ENCODE peak calls at places on chromosomes 13 and 19, in six cellular contexts. One of them, this sample, is unnamed.

GRCh38 chr13:45850020-45850613 is 1.4 kb downstream of the SIAH3 start:
- DNase-seq in IMR-90: no peak
- DNase-seq in stomach: no peak
- DNase-seq in body of pancreas: no peak
- DNase-seq in tibial nerve: no peak
- DNase-seq in Peyer's patch: no peak
- DNase-seq in this sample: no peak

GRCh38 chr13:97212540-97213146 is 9.5 kb upstream of the MBNL2 start:
- DNase-seq in body of pancreas: peak; percentile 48
- DNase-seq in stomach: peak; percentile 42
- DNase-seq in IMR-90: peak; percentile 49
- DNase-seq in tibial nerve: no peak
- DNase-seq in Peyer's patch: no peak
- DNase-seq in this sample: peak; percentile 47

GRCh38 chr19:18122860-18123795 is 25.6 kb downstream of the MAST3 start:
- DNase-seq in tibial nerve: no peak
- DNase-seq in body of pancreas: peak; percentile 18
- DNase-seq in stomach: no peak
- DNase-seq in IMR-90: no peak
- DNase-seq in Peyer's patch: no peak
- DNase-seq in this sample: no peak

GRCh38 chr13:110907951-110908898 is 6.6 kb downstream of the ANKRD10 start:
- DNase-seq in stomach: peak; percentile 71
- DNase-seq in tibial nerve: no peak
- DNase-seq in IMR-90: peak; percentile 72
- DNase-seq in Peyer's patch: no peak
- DNase-seq in body of pancreas: peak; percentile 86
- DNase-seq in this sample: peak; percentile 67

GRCh38 chr19:21474671-21475181 is 30.7 kb upstream of the ZNF429 start:
- DNase-seq in tibial nerve: peak; percentile 37
- DNase-seq in IMR-90: peak; percentile 31
- DNase-seq in Peyer's patch: peak; percentile 56
- DNase-seq in body of pancreas: peak; percentile 88
- DNase-seq in stomach: peak; percentile 75
- DNase-seq in this sample: peak; percentile 94

GRCh38 chr19:54434862-54435174 is 14.2 kb upstream of the LENG8 start:
- DNase-seq in body of pancreas: no peak
- DNase-seq in Peyer's patch: no peak
- DNase-seq in IMR-90: no peak
- DNase-seq in tibial nerve: no peak
- DNase-seq in stomach: no peak
- DNase-seq in this sample: no peak

GRCh38 chr19:34960103-34960805 is 3.8 kb downstream of the ZNF792 start:
- DNase-seq in IMR-90: peak; percentile 86
- DNase-seq in Peyer's patch: no peak
- DNase-seq in body of pancreas: no peak
- DNase-seq in stomach: no peak
- DNase-seq in tibial nerve: no peak
- DNase-seq in this sample: no peak

GRCh38 chr13:49346460-49346859 is 97.4 kb downstream of the CAB39L start:
- DNase-seq in Peyer's patch: no peak
- DNase-seq in tibial nerve: no peak
- DNase-seq in IMR-90: no peak
- DNase-seq in stomach: no peak
- DNase-seq in body of pancreas: no peak
- DNase-seq in this sample: peak; percentile 35

GRCh38 chr19:35963514-35963913 is 27.3 kb downstream of the LRFN3 start:
- DNase-seq in Peyer's patch: no peak
- DNase-seq in IMR-90: peak; percentile 56
- DNase-seq in stomach: no peak
- DNase-seq in body of pancreas: peak; percentile 30
- DNase-seq in tibial nerve: no peak
- DNase-seq in this sample: peak; percentile 62

GRCh38 chr19:52200044-52200443 is 10.2 kb downstream of the PPP2R1A start:
- DNase-seq in Peyer's patch: no peak
- DNase-seq in stomach: no peak
- DNase-seq in body of pancreas: peak; percentile 25
- DNase-seq in IMR-90: peak; percentile 78
- DNase-seq in tibial nerve: no peak
- DNase-seq in this sample: peak; percentile 18

GRCh38 chr13:114151565-114152284 is 19.3 kb upstream of the RASA3 start:
- DNase-seq in Peyer's patch: peak; percentile 21
- DNase-seq in body of pancreas: no peak
- DNase-seq in IMR-90: no peak
- DNase-seq in tibial nerve: no peak
- DNase-seq in stomach: peak; percentile 82
- DNase-seq in this sample: no peak

GRCh38 chr13:103140001-103140671 is 73.9 kb upstream of the SLC10A2 start:
- DNase-seq in stomach: no peak
- DNase-seq in IMR-90: no peak
- DNase-seq in body of pancreas: no peak
- DNase-seq in Peyer's patch: no peak
- DNase-seq in tibial nerve: no peak
- DNase-seq in this sample: no peak

GRCh38 chr19:13825489-13826475 is 30.5 kb downstream of the ZSWIM4 start:
- DNase-seq in stomach: no peak
- DNase-seq in Peyer's patch: no peak
- DNase-seq in body of pancreas: no peak
- DNase-seq in IMR-90: no peak
- DNase-seq in tibial nerve: no peak
- DNase-seq in this sample: no peak

GRCh38 chr13:106446011-106446410 is 89.5 kb downstream of the EFNB2 start:
- DNase-seq in Peyer's patch: no peak
- DNase-seq in body of pancreas: no peak
- DNase-seq in IMR-90: peak; percentile 65
- DNase-seq in stomach: no peak
- DNase-seq in tibial nerve: no peak
- DNase-seq in this sample: no peak

GRCh38 chr13:72565893-72566292 is 161.5 kb downstream of the MZT1 start:
- DNase-seq in Peyer's patch: no peak
- DNase-seq in stomach: no peak
- DNase-seq in tibial nerve: no peak
- DNase-seq in body of pancreas: no peak
- DNase-seq in IMR-90: peak; percentile 15
- DNase-seq in this sample: no peak

GRCh38 chr19:51676566-51677083 is 16.5 kb upstream of the SPACA6 start:
- DNase-seq in stomach: no peak
- DNase-seq in tibial nerve: no peak
- DNase-seq in body of pancreas: no peak
- DNase-seq in IMR-90: no peak
- DNase-seq in Peyer's patch: no peak
- DNase-seq in this sample: peak; percentile 64

DNA sequence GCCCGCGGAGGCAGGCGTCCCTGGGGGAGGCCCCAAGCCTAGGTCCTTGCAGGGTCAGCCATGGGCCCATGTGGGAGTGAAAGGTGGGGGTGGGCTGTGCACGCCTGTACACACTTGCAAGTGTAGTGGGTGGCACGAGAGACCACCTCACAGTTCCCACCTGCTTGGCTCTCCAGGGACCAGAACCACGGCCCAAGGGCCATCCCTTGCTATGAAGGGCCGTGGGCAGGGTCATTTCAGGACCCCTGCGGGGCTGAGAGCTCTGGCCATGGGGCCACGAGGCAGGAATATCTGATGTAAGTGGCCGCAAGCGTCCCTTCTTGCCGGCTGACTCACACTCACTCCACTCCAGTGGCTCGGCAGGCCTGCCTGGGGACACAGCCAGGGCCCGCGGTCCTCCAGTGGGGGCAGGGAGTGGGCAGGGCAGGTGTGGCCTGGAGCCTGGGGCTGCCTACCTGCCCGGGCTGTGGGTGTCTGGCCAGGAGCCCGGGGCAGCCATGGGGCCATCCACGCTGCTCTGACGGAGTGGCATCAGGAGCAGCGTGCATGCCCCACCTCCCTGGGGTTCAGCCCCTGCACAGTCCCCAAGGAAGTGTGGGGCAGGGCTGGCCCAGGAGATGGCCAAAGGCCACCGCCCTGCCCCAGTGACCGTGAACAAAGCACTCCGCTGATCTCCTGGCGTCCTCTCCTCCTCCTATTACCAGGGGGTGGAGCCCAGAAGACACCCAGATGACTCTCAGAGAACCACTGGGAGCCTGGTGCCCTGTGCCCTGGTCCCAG is 8.6 kb upstream of the MKNK2 start:
- DNase-seq in tibial nerve: peak; percentile 60
- DNase-seq in body of pancreas: peak; percentile 87
- DNase-seq in Peyer's patch: no peak
- DNase-seq in IMR-90: peak; percentile 61
- DNase-seq in stomach: peak; percentile 92
- DNase-seq in this sample: peak; percentile 81
- TF ChIP-seq POLR2A in tibial nerve: peak; percentile 45
- TF ChIP-seq POLR2A in body of pancreas: peak; percentile 69
- TF ChIP-seq POLR2A in Peyer's patch: peak; percentile 87
- TF ChIP-seq POLR2A in IMR-90: no peak
- TF ChIP-seq POLR2A in stomach: no peak
- TF ChIP-seq POLR2A in this sample: no peak

GRCh38 chr13:109575821-109576220 is 210.6 kb downstream of the IRS2 start:
- DNase-seq in body of pancreas: no peak
- DNase-seq in stomach: no peak
- DNase-seq in tibial nerve: no peak
- DNase-seq in Peyer's patch: no peak
- DNase-seq in IMR-90: no peak
- DNase-seq in this sample: no peak
- TF ChIP-seq CTCF in body of pancreas: no peak
- TF ChIP-seq CTCF in stomach: no peak
- TF ChIP-seq CTCF in tibial nerve: no peak
- TF ChIP-seq CTCF in Peyer's patch: no peak
- TF ChIP-seq CTCF in IMR-90: no peak
- TF ChIP-seq CTCF in this sample: no peak

DNA sequence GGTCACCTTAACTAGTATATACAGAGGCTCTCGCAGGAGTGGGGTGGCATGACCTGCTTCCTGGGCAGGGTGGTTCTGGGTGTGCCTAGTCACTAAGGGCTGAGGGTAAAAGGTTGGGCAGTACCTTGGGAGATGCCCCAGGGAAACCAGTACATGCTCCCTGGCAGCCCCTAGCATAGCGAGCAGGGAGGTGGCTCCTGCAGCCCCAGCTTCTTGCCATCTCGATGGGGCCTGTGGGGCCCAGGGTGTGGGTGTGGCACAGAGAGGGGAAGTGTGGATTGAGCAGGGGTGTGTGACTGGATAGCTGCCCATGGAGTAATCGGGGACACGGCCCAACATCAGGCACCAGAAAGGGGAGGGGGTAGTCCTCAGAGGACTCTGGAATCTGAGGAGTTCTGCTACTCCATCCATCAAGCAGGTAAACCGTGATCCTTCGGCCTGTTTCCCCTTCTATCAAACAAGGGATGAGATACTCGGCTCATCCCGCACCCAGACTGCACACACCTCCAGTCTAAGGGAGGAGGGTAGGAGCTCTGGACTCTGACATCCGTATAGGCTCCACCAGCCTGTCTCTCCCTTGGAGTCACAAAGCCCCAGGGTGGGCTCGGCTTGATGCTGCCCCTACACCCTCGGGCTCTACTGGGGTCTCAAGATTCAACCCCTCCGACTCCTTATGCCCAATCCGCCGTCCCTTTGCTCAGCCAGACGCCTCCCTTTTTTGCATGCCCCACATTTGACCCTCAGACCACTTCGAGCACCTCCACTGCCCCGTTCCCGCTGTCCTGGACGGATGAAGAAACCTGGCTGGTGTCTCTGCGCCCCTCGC is 1.1 kb downstream of the ZBTB45 start:
- DNase-seq in tibial nerve: no peak
- DNase-seq in stomach: no peak
- DNase-seq in IMR-90: no peak
- DNase-seq in Peyer's patch: no peak
- DNase-seq in body of pancreas: no peak
- DNase-seq in this sample: no peak
- TF ChIP-seq POLR2A in tibial nerve: no peak
- TF ChIP-seq POLR2A in stomach: no peak
- TF ChIP-seq POLR2A in IMR-90: no peak
- TF ChIP-seq POLR2A in Peyer's patch: no peak
- TF ChIP-seq POLR2A in body of pancreas: no peak
- TF ChIP-seq POLR2A in this sample: no peak

GRCh38 chr19:3672993-3673392 is 27.3 kb downstream of the PIP5K1C start:
- DNase-seq in stomach: no peak
- DNase-seq in Peyer's patch: no peak
- DNase-seq in body of pancreas: no peak
- DNase-seq in IMR-90: no peak
- DNase-seq in tibial nerve: no peak
- DNase-seq in this sample: no peak
- TF ChIP-seq CTCF in stomach: no peak
- TF ChIP-seq CTCF in Peyer's patch: no peak
- TF ChIP-seq CTCF in body of pancreas: no peak
- TF ChIP-seq CTCF in IMR-90: no peak
- TF ChIP-seq CTCF in tibial nerve: no peak
- TF ChIP-seq CTCF in this sample: no peak